ENCODE peak calls at places on chromosomes 2 and 18, in four cellular contexts. B, K, V and Q are unnamed samples.

GRCh38 chr2:2573658-2574293 is 242.7 kb upstream of the MYT1L start:
- DNase-seq in B (peak), K (no peak), V (peak), Q (peak)

GRCh38 chr2:109736177-109736827 is 57.8 kb upstream of the RGPD5 start:
- DNase-seq in B (peak), K (no peak), V (no peak), Q (peak)

GRCh38 chr2:150644298-150645067 is 157.0 kb upstream of the RND3 start:
- DNase-seq in B (no peak), K (no peak), V (no peak), Q (peak)

GRCh38 chr2:11128258-11128951 is 26.9 kb upstream of the SLC66A3 start:
- DNase-seq in B (no peak), K (no peak), V (no peak), Q (no peak)

GRCh38 chr2:178844269-178844668 is 37.0 kb upstream of the TTN start:
- DNase-seq in B (no peak), K (no peak), V (no peak), Q (no peak)

GRCh38 chr2:86022661-86023365 is 82.9 kb downstream of the POLR1A start:
- DNase-seq in B (no peak), K (no peak), V (peak), Q (no peak)

GRCh38 chr2:216596234-216596985 is 36.8 kb upstream of the IGFBP2 start:
- DNase-seq in B (no peak), K (no peak), V (no peak), Q (no peak)

GRCh38 chr18:7872569-7872968 is 305.5 kb downstream of the PTPRM start:
- DNase-seq in B (peak), K (no peak), V (no peak), Q (peak)

GRCh38 chr2:33589444-33589843 is 9.7 kb downstream of the FAM98A start:
- DNase-seq in B (no peak), K (no peak), V (no peak), Q (no peak)

GRCh38 chr2:230472619-230473018 is 56.6 kb downstream of the SP100 start:
- DNase-seq in B (no peak), K (no peak), V (peak), Q (peak)

GRCh38 chr18:33914399-33914798 is 310.3 kb downstream of the NOL4 start:
- DNase-seq in B (no peak), K (no peak), V (no peak), Q (no peak)

GRCh38 chr2:9252002-9252357 is 45.4 kb downstream of the ASAP2 start:
- DNase-seq in B (no peak), K (no peak), V (no peak), Q (no peak)

GRCh38 chr2:212892193-212892592 is 259.2 kb downstream of the IKZF2 start:
- DNase-seq in B (peak), K (no peak), V (no peak), Q (no peak)

GRCh38 chr2:41847744-41848441 is 199.9 kb upstream of the PKDCC start:
- DNase-seq in B (peak), K (no peak), V (no peak), Q (peak)

GRCh38 chr2:19667085-19667484 is 234.7 kb downstream of the TTC32 start:
- DNase-seq in B (no peak), K (no peak), V (no peak), Q (peak)
- TF ChIP-seq CHD4 in B (no peak), K (no peak), V (no peak), Q (no peak)

GRCh38 chr2:181992776-181993175 is 7.1 kb downstream of the PPP1R1C start:
- DNase-seq in B (no peak), K (no peak), V (peak), Q (no peak)

GRCh38 chr2:181989099-181989498 is 3.4 kb downstream of the PPP1R1C start:
- DNase-seq in B (no peak), K (no peak), V (no peak), Q (no peak)

GRCh38 chr2:181988154-181988924 is 2.7 kb downstream of the PPP1R1C start:
- DNase-seq in B (no peak), K (no peak), V (no peak), Q (no peak)

GRCh38 chr2:181985632-181986205 is at the start of gene PPP1R1C:
- DNase-seq in B (no peak), K (no peak), V (no peak), Q (no peak)

GRCh38 chr2:181991171-181991885 is 5.7 kb downstream of the PPP1R1C start:
- DNase-seq in B (no peak), K (no peak), V (peak), Q (no peak)
- TF ChIP-seq USF2 in B (no peak), K (no peak), V (no peak), Q (no peak)

GRCh38 chr2:169796441-169796840 is 2.2 kb upstream of the SSB start:
- DNase-seq in B (no peak), K (no peak), V (no peak), Q (no peak)
- TF ChIP-seq CHD4 in B (no peak), K (no peak), V (no peak), Q (no peak)

GRCh38 chr18:55220523-55220922 is 261.3 kb upstream of the CCDC68 start:
- DNase-seq in B (no peak), K (no peak), V (peak), Q (no peak)
- TF ChIP-seq USF2 in B (no peak), K (no peak), V (no peak), Q (no peak)

DNA sequence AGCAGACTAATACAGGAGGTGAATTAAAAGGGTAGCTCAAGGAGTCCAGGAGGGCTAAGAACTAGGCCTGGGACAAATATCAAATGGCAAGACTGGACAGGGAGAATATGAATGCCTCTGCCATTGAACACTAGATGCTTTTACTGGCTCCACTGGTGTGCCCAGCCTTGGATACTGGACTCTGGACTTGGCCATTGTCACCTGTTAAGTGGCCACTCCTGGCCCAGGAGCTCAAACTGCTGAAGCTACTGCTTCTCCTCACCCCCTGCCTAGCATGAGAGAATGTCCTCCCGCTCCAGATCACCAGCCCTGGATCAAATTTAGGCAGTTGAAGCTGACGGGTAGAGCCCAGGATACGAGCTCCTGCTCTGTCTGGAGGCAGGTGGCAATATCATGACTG is 170.8 kb downstream of the DDX1 start:
- DNase-seq in B (no peak), K (no peak), V (no peak), Q (no peak)
- TF ChIP-seq CHD4 in B (no peak), K (no peak), V (no peak), Q (no peak)

DNA sequence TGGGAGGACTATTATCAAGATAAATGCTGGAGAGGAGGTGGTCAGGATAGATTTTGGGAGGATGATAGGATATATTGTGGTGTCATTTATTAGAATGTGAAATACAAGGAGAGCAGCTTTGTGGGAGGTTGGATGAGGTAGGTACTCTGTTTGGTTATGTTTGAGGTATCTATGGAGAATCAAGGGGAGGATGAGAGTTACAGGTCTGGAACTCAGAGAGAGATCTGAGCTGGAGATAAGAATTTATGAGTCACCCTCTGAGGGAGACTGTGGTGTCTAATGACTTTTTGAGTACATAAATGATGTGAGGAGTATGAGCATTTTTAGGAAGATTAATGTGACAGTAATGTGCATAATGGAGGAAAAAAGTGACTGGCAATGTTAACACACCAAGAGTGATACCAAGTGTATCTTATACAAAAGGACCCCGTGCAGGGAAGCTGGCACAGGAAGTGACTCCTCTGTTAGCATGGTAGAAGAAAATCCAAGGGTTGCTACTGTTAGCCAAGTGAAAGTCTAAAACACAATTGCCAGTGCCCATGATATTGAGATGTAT is 48.2 kb downstream of the CRIM1 start:
- DNase-seq in B (peak), K (no peak), V (no peak), Q (peak)
- TF ChIP-seq USF2 in B (no peak), K (no peak), V (no peak), Q (no peak)

GRCh38 chr2:31054383-31054782 is 83.9 kb downstream of the GALNT14 start:
- DNase-seq in B (no peak), K (no peak), V (no peak), Q (no peak)
- TF ChIP-seq CHD4 in B (no peak), K (no peak), V (no peak), Q (no peak)

DNA sequence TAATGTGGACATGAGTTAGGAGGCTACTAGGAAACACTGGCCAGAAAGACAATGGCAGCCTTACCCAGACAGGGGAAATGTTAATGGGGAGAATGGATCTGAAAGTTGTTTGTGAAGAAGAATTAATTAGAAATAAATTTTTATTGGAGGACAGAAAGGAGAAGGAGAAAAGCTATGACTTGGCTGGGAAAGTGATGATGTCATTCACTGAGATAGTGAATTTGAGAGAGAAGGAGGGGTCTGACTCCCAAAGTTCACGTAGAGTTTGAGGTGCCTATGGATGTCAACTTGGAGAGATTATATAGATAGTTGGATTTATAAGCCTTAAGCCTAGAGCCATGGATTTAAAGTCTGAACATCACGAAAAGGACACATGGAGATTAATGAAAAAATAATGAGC is 144.6 kb upstream of the ZNF521 start:
- DNase-seq in B (no peak), K (no peak), V (no peak), Q (no peak)
- TF ChIP-seq USF2 in B (no peak), K (no peak), V (no peak), Q (no peak)